ENCODE peak calls at places on chromosomes 11 and 22, in nine cellular contexts. One of them, this sample, is unnamed.

GRCh38 chr11:116690623-116691022 is 82.2 kb downstream of the BUD13 start:
- DNase-seq in breast epithelium: no peak
- DNase-seq in body of pancreas: no peak
- DNase-seq in thoracic aorta: no peak
- DNase-seq in ovary: no peak
- DNase-seq in activated T-cell treated with anti-CD3 and anti-CD28 coated beads, Interleukin-2, amount 50 U/mL, for 24 hours: no peak
- DNase-seq in activated effector memory CD4-positive, alpha-beta T cell treated with Interleukin-2 at 50 U/mL for 16 hours: no peak
- DNase-seq in EL: no peak
- DNase-seq in lower leg skin: no peak
- DNase-seq in this sample: no peak

GRCh38 chr11:100878474-100878873 is 191.4 kb downstream of the ARHGAP42 start:
- DNase-seq in breast epithelium: no peak
- DNase-seq in body of pancreas: no peak
- DNase-seq in thoracic aorta: no peak
- DNase-seq in ovary: no peak
- DNase-seq in activated T-cell treated with anti-CD3 and anti-CD28 coated beads, Interleukin-2, amount 50 U/mL, for 24 hours: no peak
- DNase-seq in activated effector memory CD4-positive, alpha-beta T cell treated with Interleukin-2 at 50 U/mL for 16 hours: no peak
- DNase-seq in EL: peak
- DNase-seq in lower leg skin: no peak
- DNase-seq in this sample: no peak

GRCh38 chr11:102608699-102609098 is 16.4 kb downstream of the MMP20 start:
- DNase-seq in breast epithelium: no peak
- DNase-seq in body of pancreas: no peak
- DNase-seq in thoracic aorta: no peak
- DNase-seq in ovary: no peak
- DNase-seq in activated T-cell treated with anti-CD3 and anti-CD28 coated beads, Interleukin-2, amount 50 U/mL, for 24 hours: no peak
- DNase-seq in activated effector memory CD4-positive, alpha-beta T cell treated with Interleukin-2 at 50 U/mL for 16 hours: no peak
- DNase-seq in EL: no peak
- DNase-seq in lower leg skin: no peak
- DNase-seq in this sample: no peak

GRCh38 chr11:118133816-118134215 is 18.8 kb downstream of the SCN4B start:
- DNase-seq in breast epithelium: no peak
- DNase-seq in body of pancreas: no peak
- DNase-seq in thoracic aorta: no peak
- DNase-seq in ovary: no peak
- DNase-seq in activated T-cell treated with anti-CD3 and anti-CD28 coated beads, Interleukin-2, amount 50 U/mL, for 24 hours: no peak
- DNase-seq in activated effector memory CD4-positive, alpha-beta T cell treated with Interleukin-2 at 50 U/mL for 16 hours: no peak
- DNase-seq in EL: no peak
- DNase-seq in lower leg skin: no peak
- DNase-seq in this sample: no peak

GRCh38 chr11:18172686-18173085 is at the start of gene MRGPRX4:
- DNase-seq in breast epithelium: no peak
- DNase-seq in body of pancreas: no peak
- DNase-seq in thoracic aorta: no peak
- DNase-seq in ovary: no peak
- DNase-seq in activated T-cell treated with anti-CD3 and anti-CD28 coated beads, Interleukin-2, amount 50 U/mL, for 24 hours: no peak
- DNase-seq in activated effector memory CD4-positive, alpha-beta T cell treated with Interleukin-2 at 50 U/mL for 16 hours: no peak
- DNase-seq in EL: peak
- DNase-seq in lower leg skin: no peak
- DNase-seq in this sample: no peak

GRCh38 chr11:72712168-72712721 is 38.0 kb upstream of the PDE2A start:
- DNase-seq in breast epithelium: no peak
- DNase-seq in body of pancreas: no peak
- DNase-seq in thoracic aorta: no peak
- DNase-seq in ovary: no peak
- DNase-seq in activated T-cell treated with anti-CD3 and anti-CD28 coated beads, Interleukin-2, amount 50 U/mL, for 24 hours: no peak
- DNase-seq in activated effector memory CD4-positive, alpha-beta T cell treated with Interleukin-2 at 50 U/mL for 16 hours: no peak
- DNase-seq in EL: no peak
- DNase-seq in lower leg skin: no peak
- DNase-seq in this sample: no peak

GRCh38 chr11:121349790-121350189 is 57.2 kb downstream of the SC5D start:
- DNase-seq in breast epithelium: no peak
- DNase-seq in body of pancreas: no peak
- DNase-seq in thoracic aorta: no peak
- DNase-seq in ovary: no peak
- DNase-seq in activated T-cell treated with anti-CD3 and anti-CD28 coated beads, Interleukin-2, amount 50 U/mL, for 24 hours: no peak
- DNase-seq in activated effector memory CD4-positive, alpha-beta T cell treated with Interleukin-2 at 50 U/mL for 16 hours: no peak
- DNase-seq in EL: no peak
- DNase-seq in lower leg skin: no peak
- DNase-seq in this sample: no peak

GRCh38 chr11:110366234-110366633 is 63.5 kb upstream of the FDX1 start:
- DNase-seq in breast epithelium: peak
- DNase-seq in body of pancreas: peak
- DNase-seq in thoracic aorta: no peak
- DNase-seq in ovary: peak
- DNase-seq in activated T-cell treated with anti-CD3 and anti-CD28 coated beads, Interleukin-2, amount 50 U/mL, for 24 hours: no peak
- DNase-seq in activated effector memory CD4-positive, alpha-beta T cell treated with Interleukin-2 at 50 U/mL for 16 hours: no peak
- DNase-seq in EL: no peak
- DNase-seq in lower leg skin: no peak
- DNase-seq in this sample: no peak

GRCh38 chr22:36737776-36738175 is 34.2 kb upstream of the CACNG2 start:
- DNase-seq in breast epithelium: peak
- DNase-seq in body of pancreas: peak
- DNase-seq in thoracic aorta: no peak
- DNase-seq in ovary: no peak
- DNase-seq in activated T-cell treated with anti-CD3 and anti-CD28 coated beads, Interleukin-2, amount 50 U/mL, for 24 hours: no peak
- DNase-seq in activated effector memory CD4-positive, alpha-beta T cell treated with Interleukin-2 at 50 U/mL for 16 hours: no peak
- DNase-seq in EL: no peak
- DNase-seq in lower leg skin: peak
- DNase-seq in this sample: no peak

GRCh38 chr11:67098799-67099198 is 20.3 kb upstream of the KDM2A start:
- DNase-seq in breast epithelium: no peak
- DNase-seq in body of pancreas: no peak
- DNase-seq in thoracic aorta: no peak
- DNase-seq in ovary: no peak
- DNase-seq in activated T-cell treated with anti-CD3 and anti-CD28 coated beads, Interleukin-2, amount 50 U/mL, for 24 hours: no peak
- DNase-seq in activated effector memory CD4-positive, alpha-beta T cell treated with Interleukin-2 at 50 U/mL for 16 hours: no peak
- DNase-seq in EL: no peak
- DNase-seq in lower leg skin: no peak
- DNase-seq in this sample: no peak

GRCh38 chr22:50131894-50132293 is 38.6 kb upstream of the PANX2 start:
- DNase-seq in breast epithelium: no peak
- DNase-seq in body of pancreas: no peak
- DNase-seq in thoracic aorta: no peak
- DNase-seq in ovary: no peak
- DNase-seq in activated T-cell treated with anti-CD3 and anti-CD28 coated beads, Interleukin-2, amount 50 U/mL, for 24 hours: no peak
- DNase-seq in activated effector memory CD4-positive, alpha-beta T cell treated with Interleukin-2 at 50 U/mL for 16 hours: no peak
- DNase-seq in EL: no peak
- DNase-seq in lower leg skin: no peak
- DNase-seq in this sample: no peak

GRCh38 chr11:29214833-29215232 is 802.0 kb downstream of the KCNA4 start:
- DNase-seq in breast epithelium: no peak
- DNase-seq in body of pancreas: no peak
- DNase-seq in thoracic aorta: no peak
- DNase-seq in ovary: no peak
- DNase-seq in activated T-cell treated with anti-CD3 and anti-CD28 coated beads, Interleukin-2, amount 50 U/mL, for 24 hours: no peak
- DNase-seq in activated effector memory CD4-positive, alpha-beta T cell treated with Interleukin-2 at 50 U/mL for 16 hours: no peak
- DNase-seq in EL: peak
- DNase-seq in lower leg skin: no peak
- DNase-seq in this sample: no peak

GRCh38 chr22:27636716-27637503 is 164.6 kb downstream of the MN1 start:
- DNase-seq in breast epithelium: no peak
- DNase-seq in body of pancreas: no peak
- DNase-seq in thoracic aorta: no peak
- DNase-seq in ovary: no peak
- DNase-seq in activated T-cell treated with anti-CD3 and anti-CD28 coated beads, Interleukin-2, amount 50 U/mL, for 24 hours: no peak
- DNase-seq in activated effector memory CD4-positive, alpha-beta T cell treated with Interleukin-2 at 50 U/mL for 16 hours: no peak
- DNase-seq in EL: no peak
- DNase-seq in lower leg skin: no peak
- DNase-seq in this sample: no peak

GRCh38 chr22:35622132-35622913 is 5.2 kb upstream of the MB start:
- DNase-seq in breast epithelium: peak
- DNase-seq in body of pancreas: peak
- DNase-seq in thoracic aorta: no peak
- DNase-seq in ovary: no peak
- DNase-seq in activated T-cell treated with anti-CD3 and anti-CD28 coated beads, Interleukin-2, amount 50 U/mL, for 24 hours: no peak
- DNase-seq in activated effector memory CD4-positive, alpha-beta T cell treated with Interleukin-2 at 50 U/mL for 16 hours: no peak
- DNase-seq in EL: no peak
- DNase-seq in lower leg skin: peak
- DNase-seq in this sample: no peak

GRCh38 chr22:24768537-24769374 is 5.8 kb downstream of the PIWIL3 start:
- DNase-seq in breast epithelium: peak
- DNase-seq in body of pancreas: peak
- DNase-seq in thoracic aorta: peak
- DNase-seq in ovary: peak
- DNase-seq in activated T-cell treated with anti-CD3 and anti-CD28 coated beads, Interleukin-2, amount 50 U/mL, for 24 hours: no peak
- DNase-seq in activated effector memory CD4-positive, alpha-beta T cell treated with Interleukin-2 at 50 U/mL for 16 hours: no peak
- DNase-seq in EL: peak
- DNase-seq in lower leg skin: peak
- DNase-seq in this sample: peak

GRCh38 chr22:22498267-22498666 is 10.3 kb downstream of the ZNF280B start:
- DNase-seq in breast epithelium: no peak
- DNase-seq in body of pancreas: no peak
- DNase-seq in thoracic aorta: no peak
- DNase-seq in ovary: no peak
- DNase-seq in activated T-cell treated with anti-CD3 and anti-CD28 coated beads, Interleukin-2, amount 50 U/mL, for 24 hours: no peak
- DNase-seq in activated effector memory CD4-positive, alpha-beta T cell treated with Interleukin-2 at 50 U/mL for 16 hours: no peak
- DNase-seq in EL: no peak
- DNase-seq in lower leg skin: no peak
- DNase-seq in this sample: no peak

GRCh38 chr11:15471709-15472404 is 357.1 kb downstream of the INSC start:
- DNase-seq in breast epithelium: no peak
- DNase-seq in body of pancreas: no peak
- DNase-seq in thoracic aorta: no peak
- DNase-seq in ovary: no peak
- DNase-seq in activated T-cell treated with anti-CD3 and anti-CD28 coated beads, Interleukin-2, amount 50 U/mL, for 24 hours: no peak
- DNase-seq in activated effector memory CD4-positive, alpha-beta T cell treated with Interleukin-2 at 50 U/mL for 16 hours: no peak
- DNase-seq in EL: no peak
- DNase-seq in lower leg skin: no peak
- DNase-seq in this sample: no peak

GRCh38 chr22:50008151-50009040 is 4.2 kb downstream of the IL17REL start:
- DNase-seq in breast epithelium: no peak
- DNase-seq in body of pancreas: no peak
- DNase-seq in thoracic aorta: no peak
- DNase-seq in ovary: no peak
- DNase-seq in activated T-cell treated with anti-CD3 and anti-CD28 coated beads, Interleukin-2, amount 50 U/mL, for 24 hours: peak
- DNase-seq in activated effector memory CD4-positive, alpha-beta T cell treated with Interleukin-2 at 50 U/mL for 16 hours: no peak
- DNase-seq in EL: no peak
- DNase-seq in lower leg skin: no peak
- DNase-seq in this sample: no peak

GRCh38 chr11:60321051-60321450 is 6.0 kb upstream of the MS4A6E start:
- DNase-seq in breast epithelium: no peak
- DNase-seq in body of pancreas: no peak
- DNase-seq in thoracic aorta: no peak
- DNase-seq in ovary: no peak
- DNase-seq in activated T-cell treated with anti-CD3 and anti-CD28 coated beads, Interleukin-2, amount 50 U/mL, for 24 hours: no peak
- DNase-seq in activated effector memory CD4-positive, alpha-beta T cell treated with Interleukin-2 at 50 U/mL for 16 hours: no peak
- DNase-seq in EL: no peak
- DNase-seq in lower leg skin: no peak
- DNase-seq in this sample: no peak

GRCh38 chr11:94849836-94850235 is 81.7 kb downstream of the AMOTL1 start:
- DNase-seq in breast epithelium: no peak
- DNase-seq in body of pancreas: no peak
- DNase-seq in thoracic aorta: no peak
- DNase-seq in ovary: peak
- DNase-seq in activated T-cell treated with anti-CD3 and anti-CD28 coated beads, Interleukin-2, amount 50 U/mL, for 24 hours: no peak
- DNase-seq in activated effector memory CD4-positive, alpha-beta T cell treated with Interleukin-2 at 50 U/mL for 16 hours: no peak
- DNase-seq in EL: no peak
- DNase-seq in lower leg skin: no peak
- DNase-seq in this sample: no peak

GRCh38 chr11:110249066-110249465 is 47.3 kb downstream of the RDX start:
- DNase-seq in breast epithelium: no peak
- DNase-seq in body of pancreas: no peak
- DNase-seq in thoracic aorta: no peak
- DNase-seq in ovary: no peak
- DNase-seq in activated T-cell treated with anti-CD3 and anti-CD28 coated beads, Interleukin-2, amount 50 U/mL, for 24 hours: no peak
- DNase-seq in activated effector memory CD4-positive, alpha-beta T cell treated with Interleukin-2 at 50 U/mL for 16 hours: no peak
- DNase-seq in EL: no peak
- DNase-seq in lower leg skin: no peak
- DNase-seq in this sample: no peak

GRCh38 chr11:45725121-45725520 is 59.7 kb upstream of the CHST1 start:
- DNase-seq in breast epithelium: no peak
- DNase-seq in body of pancreas: no peak
- DNase-seq in thoracic aorta: no peak
- DNase-seq in ovary: no peak
- DNase-seq in activated T-cell treated with anti-CD3 and anti-CD28 coated beads, Interleukin-2, amount 50 U/mL, for 24 hours: no peak
- DNase-seq in activated effector memory CD4-positive, alpha-beta T cell treated with Interleukin-2 at 50 U/mL for 16 hours: no peak
- DNase-seq in EL: no peak
- DNase-seq in lower leg skin: peak
- DNase-seq in this sample: no peak

GRCh38 chr22:41352058-41352457 is 29.7 kb upstream of the TEF start:
- DNase-seq in breast epithelium: no peak
- DNase-seq in body of pancreas: no peak
- DNase-seq in thoracic aorta: no peak
- DNase-seq in ovary: no peak
- DNase-seq in activated T-cell treated with anti-CD3 and anti-CD28 coated beads, Interleukin-2, amount 50 U/mL, for 24 hours: no peak
- DNase-seq in activated effector memory CD4-positive, alpha-beta T cell treated with Interleukin-2 at 50 U/mL for 16 hours: no peak
- DNase-seq in EL: peak
- DNase-seq in lower leg skin: no peak
- DNase-seq in this sample: no peak

GRCh38 chr11:134034496-134035381 is 34.1 kb upstream of the JAM3 start:
- DNase-seq in breast epithelium: peak
- DNase-seq in body of pancreas: peak
- DNase-seq in thoracic aorta: no peak
- DNase-seq in ovary: peak
- DNase-seq in activated T-cell treated with anti-CD3 and anti-CD28 coated beads, Interleukin-2, amount 50 U/mL, for 24 hours: no peak
- DNase-seq in activated effector memory CD4-positive, alpha-beta T cell treated with Interleukin-2 at 50 U/mL for 16 hours: no peak
- DNase-seq in EL: no peak
- DNase-seq in lower leg skin: no peak
- DNase-seq in this sample: no peak

GRCh38 chr11:44760917-44761545 is 34.3 kb downstream of the TSPAN18 start:
- DNase-seq in breast epithelium: no peak
- DNase-seq in body of pancreas: peak
- DNase-seq in thoracic aorta: peak
- DNase-seq in ovary: peak
- DNase-seq in activated T-cell treated with anti-CD3 and anti-CD28 coated beads, Interleukin-2, amount 50 U/mL, for 24 hours: peak
- DNase-seq in activated effector memory CD4-positive, alpha-beta T cell treated with Interleukin-2 at 50 U/mL for 16 hours: no peak
- DNase-seq in EL: peak
- DNase-seq in lower leg skin: peak
- DNase-seq in this sample: no peak

GRCh38 chr11:35146074-35146521 is 7.1 kb downstream of the CD44 start:
- DNase-seq in breast epithelium: no peak
- DNase-seq in body of pancreas: no peak
- DNase-seq in thoracic aorta: no peak
- DNase-seq in ovary: no peak
- DNase-seq in activated T-cell treated with anti-CD3 and anti-CD28 coated beads, Interleukin-2, amount 50 U/mL, for 24 hours: peak
- DNase-seq in activated effector memory CD4-positive, alpha-beta T cell treated with Interleukin-2 at 50 U/mL for 16 hours: peak
- DNase-seq in EL: no peak
- DNase-seq in lower leg skin: no peak
- DNase-seq in this sample: peak

GRCh38 chr11:64241430-64242153 is 697 bp downstream of the FKBP2 start:
- DNase-seq in breast epithelium: peak
- DNase-seq in body of pancreas: peak
- DNase-seq in thoracic aorta: peak
- DNase-seq in ovary: peak
- DNase-seq in activated T-cell treated with anti-CD3 and anti-CD28 coated beads, Interleukin-2, amount 50 U/mL, for 24 hours: peak
- DNase-seq in activated effector memory CD4-positive, alpha-beta T cell treated with Interleukin-2 at 50 U/mL for 16 hours: peak
- DNase-seq in EL: peak
- DNase-seq in lower leg skin: no peak
- DNase-seq in this sample: peak

GRCh38 chr22:47046411-47047065 is 284.1 kb downstream of the TBC1D22A start:
- DNase-seq in breast epithelium: no peak
- DNase-seq in body of pancreas: peak
- DNase-seq in thoracic aorta: no peak
- DNase-seq in ovary: peak
- DNase-seq in activated T-cell treated with anti-CD3 and anti-CD28 coated beads, Interleukin-2, amount 50 U/mL, for 24 hours: no peak
- DNase-seq in activated effector memory CD4-positive, alpha-beta T cell treated with Interleukin-2 at 50 U/mL for 16 hours: no peak
- DNase-seq in EL: no peak
- DNase-seq in lower leg skin: peak
- DNase-seq in this sample: no peak

GRCh38 chr11:119512373-119512772 is 89.4 kb upstream of the THY1 start:
- DNase-seq in breast epithelium: no peak
- DNase-seq in body of pancreas: no peak
- DNase-seq in thoracic aorta: no peak
- DNase-seq in ovary: no peak
- DNase-seq in activated T-cell treated with anti-CD3 and anti-CD28 coated beads, Interleukin-2, amount 50 U/mL, for 24 hours: no peak
- DNase-seq in activated effector memory CD4-positive, alpha-beta T cell treated with Interleukin-2 at 50 U/mL for 16 hours: no peak
- DNase-seq in EL: no peak
- DNase-seq in lower leg skin: no peak
- DNase-seq in this sample: no peak

GRCh38 chr11:134850566-134850965 is 438.5 kb upstream of the B3GAT1 start:
- DNase-seq in breast epithelium: no peak
- DNase-seq in body of pancreas: no peak
- DNase-seq in thoracic aorta: no peak
- DNase-seq in ovary: no peak
- DNase-seq in activated T-cell treated with anti-CD3 and anti-CD28 coated beads, Interleukin-2, amount 50 U/mL, for 24 hours: no peak
- DNase-seq in activated effector memory CD4-positive, alpha-beta T cell treated with Interleukin-2 at 50 U/mL for 16 hours: no peak
- DNase-seq in EL: no peak
- DNase-seq in lower leg skin: no peak
- DNase-seq in this sample: no peak

GRCh38 chr11:19861171-19861570 is 148.5 kb downstream of the NAV2 start:
- DNase-seq in breast epithelium: no peak
- DNase-seq in body of pancreas: no peak
- DNase-seq in thoracic aorta: no peak
- DNase-seq in ovary: no peak
- DNase-seq in activated T-cell treated with anti-CD3 and anti-CD28 coated beads, Interleukin-2, amount 50 U/mL, for 24 hours: no peak
- DNase-seq in activated effector memory CD4-positive, alpha-beta T cell treated with Interleukin-2 at 50 U/mL for 16 hours: no peak
- DNase-seq in EL: peak
- DNase-seq in lower leg skin: no peak
- DNase-seq in this sample: no peak